ENCODE peak calls at places on chromosomes 11 and 22, in seven cellular contexts. X is H9; Q is breast epithelium; W is PC-3; G is naive thymus-derived CD4-positive, alpha-beta T cell; J is uterus; Z is CD8-positive, alpha-beta T cell. D is an unnamed sample.

GRCh38 chr22:41446057-41446501 is 522 bp downstream of the TOB2 start:
- DNase-seq in X (no peak), Q (no peak), W (no peak), G (peak; percentile 7), J (peak; percentile 44), Z (no peak), D (peak; percentile 36)

GRCh38 chr11:87778341-87778740 is 396.9 kb downstream of the RAB38 start:
- DNase-seq in X (no peak), Q (no peak), W (peak; percentile 77), G (no peak), J (no peak), Z (no peak), D (no peak)

GRCh38 chr11:113567867-113568266 is 92.7 kb upstream of the DRD2 start:
- DNase-seq in X (no peak), Q (no peak), W (no peak), G (no peak), J (no peak), Z (no peak), D (no peak)

GRCh38 chr22:38272373-38273134 is at the start of gene TMEM184B:
- DNase-seq in X (peak; percentile 66), Q (peak; percentile 73), W (peak; percentile 72), G (peak; percentile 87), J (peak; percentile 81), Z (peak; percentile 78), D (peak; percentile 99)

GRCh38 chr11:134045799-134046635 is 22.9 kb upstream of the JAM3 start:
- DNase-seq in X (peak; percentile 72), Q (no peak), W (no peak), G (peak; percentile 40), J (no peak), Z (peak; percentile 50), D (peak; percentile 73)

GRCh38 chr22:23237841-23238240 is 57.5 kb downstream of the BCR start:
- DNase-seq in X (no peak), Q (no peak), W (no peak), G (no peak), J (no peak), Z (no peak), D (no peak)

GRCh38 chr11:85132839-85133238 is 494.3 kb downstream of the DLG2 start:
- DNase-seq in X (peak; percentile 31), Q (no peak), W (no peak), G (no peak), J (no peak), Z (no peak), D (no peak)

GRCh38 chr11:27489092-27489491 is 16.5 kb upstream of the LGR4 start:
- DNase-seq in X (no peak), Q (no peak), W (no peak), G (no peak), J (no peak), Z (no peak), D (no peak)

GRCh38 chr22:26805131-26805530 is 147.7 kb downstream of the MIAT start:
- DNase-seq in X (no peak), Q (no peak), W (no peak), G (no peak), J (no peak), Z (no peak), D (no peak)

GRCh38 chr11:61505640-61506155 is 2.9 kb upstream of the LRRC10B start:
- DNase-seq in X (no peak), Q (no peak), W (no peak), G (no peak), J (no peak), Z (no peak), D (no peak)
- H3K27me3 ChIP-seq in X (peaks cover 18% of the 10 kb centered on the region), Q (peaks cover 9% of the 10 kb centered on the region), W (peaks cover 18% of the 10 kb centered on the region), G (peaks cover 21% of the 10 kb centered on the region), J (peaks cover 5% of the 10 kb centered on the region), Z (peaks cover 19% of the 10 kb centered on the region), D (peaks cover 47% of the 10 kb centered on the region)

GRCh38 chr22:37101311-37102063 is 8.0 kb downstream of the TMPRSS6 start:
- DNase-seq in X (no peak), Q (no peak), W (no peak), G (no peak), J (no peak), Z (peak; percentile 40), D (no peak)

GRCh38 chr22:37103696-37104452 is 5.6 kb downstream of the TMPRSS6 start:
- DNase-seq in X (no peak), Q (no peak), W (no peak), G (no peak), J (no peak), Z (no peak), D (no peak)

GRCh38 chr22:37100589-37101127 is 8.9 kb downstream of the TMPRSS6 start:
- DNase-seq in X (no peak), Q (no peak), W (no peak), G (no peak), J (no peak), Z (no peak), D (no peak)

GRCh38 chr22:37105154-37105553 is 4.4 kb downstream of the TMPRSS6 start:
- DNase-seq in X (no peak), Q (no peak), W (no peak), G (no peak), J (no peak), Z (no peak), D (no peak)

GRCh38 chr22:37103151-37103550 is 6.4 kb downstream of the TMPRSS6 start:
- DNase-seq in X (no peak), Q (no peak), W (no peak), G (no peak), J (no peak), Z (no peak), D (no peak)
- H3K4me1 ChIP-seq in X (no peaks in the 10 kb centered on the region), Q (no peaks in the 10 kb centered on the region), W (no peaks in the 10 kb centered on the region), G (no peaks in the 10 kb centered on the region), J (no peaks in the 10 kb centered on the region), Z (peaks cover 3% of the 10 kb centered on the region), D (no peaks in the 10 kb centered on the region)

GRCh38 chr11:69816671-69817070 is 2.5 kb downstream of the FGF3 start:
- DNase-seq in X (no peak), Q (no peak), W (no peak), G (no peak), J (no peak), Z (no peak), D (no peak)
- H3K27me3 ChIP-seq in X (peaks cover 60% of the 10 kb centered on the region), Q (peaks cover 75% of the 10 kb centered on the region), W (peaks cover 60% of the 10 kb centered on the region), G (no peaks in the 10 kb centered on the region), J (peaks cover 4% of the 10 kb centered on the region), Z (no peaks in the 10 kb centered on the region), D (peaks cover 54% of the 10 kb centered on the region)

DNA sequence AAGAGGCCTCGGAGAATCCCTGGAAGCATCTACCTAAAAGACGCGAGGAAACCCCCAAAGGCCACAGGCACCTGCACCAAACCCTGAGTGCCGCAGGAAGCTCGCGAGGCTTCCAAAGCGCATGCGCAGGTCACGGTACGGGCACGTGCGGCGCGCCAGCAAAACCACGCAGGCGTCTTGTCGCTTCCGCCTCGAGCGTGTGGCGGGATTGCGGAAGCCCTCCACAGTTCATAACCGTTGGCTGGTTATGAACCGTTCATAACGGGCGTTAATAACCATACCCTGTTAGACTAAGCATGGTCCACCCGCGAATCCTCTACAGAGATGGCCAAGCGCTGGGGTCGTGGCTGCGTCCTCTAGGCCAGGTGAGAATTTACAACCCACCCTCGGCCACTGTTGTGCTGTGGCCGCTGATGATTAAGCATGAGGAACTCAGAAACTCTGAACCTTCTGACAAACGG is 46.4 kb downstream of the MORC2 start:
- DNase-seq in X (no peak), Q (no peak), W (no peak), G (peak; percentile 85), J (peak; percentile 65), Z (peak; percentile 86), D (peak; percentile 78)
- H3K4me1 ChIP-seq in X (no peaks in the 10 kb centered on the region), Q (no peaks in the 10 kb centered on the region), W (no peaks in the 10 kb centered on the region), G (peaks cover 6% of the 10 kb centered on the region), J (no peaks in the 10 kb centered on the region), Z (peaks cover 26% of the 10 kb centered on the region), D (peaks cover 10% of the 10 kb centered on the region)

GRCh38 chr22:48253573-48253972 is 1491.1 kb downstream of the TBC1D22A start:
- DNase-seq in X (no peak), Q (no peak), W (no peak), G (no peak), J (no peak), Z (no peak), D (no peak)

GRCh38 chr22:48251629-48252028 is 1489.2 kb downstream of the TBC1D22A start:
- DNase-seq in X (no peak), Q (no peak), W (no peak), G (no peak), J (no peak), Z (no peak), D (no peak)

GRCh38 chr22:48254311-48254873 is 1491.9 kb downstream of the TBC1D22A start:
- DNase-seq in X (no peak), Q (no peak), W (no peak), G (no peak), J (no peak), Z (no peak), D (peak; percentile 26)

GRCh38 chr22:48250937-48251530 is 1488.6 kb downstream of the TBC1D22A start:
- DNase-seq in X (no peak), Q (no peak), W (no peak), G (no peak), J (no peak), Z (no peak), D (no peak)

GRCh38 chr22:48253136-48253535 is 1490.7 kb downstream of the TBC1D22A start:
- DNase-seq in X (no peak), Q (no peak), W (no peak), G (no peak), J (no peak), Z (no peak), D (no peak)
- H3K27me3 ChIP-seq in X (no peaks in the 10 kb centered on the region), Q (peaks cover 63% of the 10 kb centered on the region), W (peaks cover 6% of the 10 kb centered on the region), G (no peaks in the 10 kb centered on the region), J (no peaks in the 10 kb centered on the region), Z (no peaks in the 10 kb centered on the region), D (no peaks in the 10 kb centered on the region)

GRCh38 chr22:40193429-40194421 is 16.0 kb downstream of the TNRC6B start:
- DNase-seq in X (peak; percentile 79), Q (no peak), W (peak; percentile 31), G (peak; percentile 25), J (no peak), Z (no peak), D (peak; percentile 68)
- H3K4me1 ChIP-seq in X (peaks cover 23% of the 10 kb centered on the region), Q (no peaks in the 10 kb centered on the region), W (peaks cover 33% of the 10 kb centered on the region), G (peaks cover 38% of the 10 kb centered on the region), J (peaks cover 8% of the 10 kb centered on the region), Z (peaks cover 50% of the 10 kb centered on the region), D (peaks cover 17% of the 10 kb centered on the region)

GRCh38 chr11:46800177-46800576 is 45.9 kb downstream of the CKAP5 start:
- DNase-seq in X (no peak), Q (no peak), W (no peak), G (no peak), J (no peak), Z (no peak), D (no peak)
- H3K27me3 ChIP-seq in X (no peaks in the 10 kb centered on the region), Q (no peaks in the 10 kb centered on the region), W (no peaks in the 10 kb centered on the region), G (no peaks in the 10 kb centered on the region), J (no peaks in the 10 kb centered on the region), Z (no peaks in the 10 kb centered on the region), D (no peaks in the 10 kb centered on the region)

DNA sequence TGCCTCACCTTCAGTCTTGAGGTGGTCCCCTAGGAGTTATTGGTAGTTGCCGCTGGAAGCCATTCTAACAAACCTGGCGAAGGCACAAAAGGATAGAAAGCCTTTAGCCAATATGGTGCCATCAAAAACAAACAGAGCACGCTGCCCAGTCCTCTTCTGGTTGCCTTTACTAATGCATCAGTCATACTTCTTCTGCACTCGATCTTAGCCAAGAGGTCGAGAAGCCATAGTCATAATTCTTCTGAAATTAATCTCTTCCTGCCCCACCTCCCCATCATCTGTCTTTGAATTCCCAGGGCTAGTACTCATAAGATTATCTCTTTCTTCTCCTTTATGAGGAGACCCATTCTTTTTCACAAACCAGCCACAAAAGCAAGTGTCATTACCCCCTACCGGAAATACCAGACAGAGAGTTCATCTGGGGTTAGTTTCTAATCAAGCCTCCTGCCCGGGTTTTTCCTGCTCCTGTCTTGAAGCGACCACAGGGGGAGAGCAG is 21.4 kb upstream of the EHF start:
- DNase-seq in X (no peak), Q (no peak), W (peak; percentile 93), G (no peak), J (no peak), Z (no peak), D (peak; percentile 92)
- H3K4me1 ChIP-seq in X (no peaks in the 10 kb centered on the region), Q (no peaks in the 10 kb centered on the region), W (peaks cover 32% of the 10 kb centered on the region), G (no peaks in the 10 kb centered on the region), J (no peaks in the 10 kb centered on the region), Z (peaks cover 11% of the 10 kb centered on the region), D (peaks cover 25% of the 10 kb centered on the region)